ENCODE peak calls at places on chromosomes 5 and 9, in five cellular contexts. One of them, this sample, is unnamed.

GRCh38 chr9:33403941-33404781 is 1.8 kb upstream of the AQP7 start:
- DNase-seq in left lung: no peak
- DNase-seq in brain microvascular endothelial cell: no peak
- DNase-seq in endothelial cell: no peak
- DNase-seq in HFFc6: no peak
- DNase-seq in this sample: no peak

GRCh38 chr9:98222885-98223640 is 30.6 kb upstream of the CORO2A start:
- DNase-seq in left lung: no peak
- DNase-seq in HFFc6: peak; percentile 98
- DNase-seq in brain microvascular endothelial cell: peak; percentile 98
- DNase-seq in endothelial cell: no peak
- DNase-seq in this sample: no peak

GRCh38 chr5:147455321-147455720 is 54.5 kb downstream of the DPYSL3 start:
- DNase-seq in left lung: no peak
- DNase-seq in HFFc6: peak; percentile 39
- DNase-seq in brain microvascular endothelial cell: no peak
- DNase-seq in endothelial cell: no peak
- DNase-seq in this sample: no peak

GRCh38 chr5:98492258-98492657 is 281.2 kb upstream of the RGMB start:
- DNase-seq in brain microvascular endothelial cell: peak; percentile 40
- DNase-seq in endothelial cell: no peak
- DNase-seq in left lung: no peak
- DNase-seq in HFFc6: no peak
- DNase-seq in this sample: no peak

GRCh38 chr5:141858084-141858765 is 20.0 kb downstream of the PCDH1 start:
- DNase-seq in HFFc6: no peak
- DNase-seq in endothelial cell: no peak
- DNase-seq in left lung: no peak
- DNase-seq in brain microvascular endothelial cell: no peak
- DNase-seq in this sample: peak; percentile 43

GRCh38 chr9:114687034-114687433 is 5.0 kb upstream of the TEX48 start:
- DNase-seq in HFFc6: peak; percentile 24
- DNase-seq in brain microvascular endothelial cell: peak; percentile 9
- DNase-seq in endothelial cell: no peak
- DNase-seq in left lung: no peak
- DNase-seq in this sample: no peak

GRCh38 chr5:151890299-151890698 is 34.4 kb downstream of the GLRA1 start:
- DNase-seq in HFFc6: no peak
- DNase-seq in endothelial cell: no peak
- DNase-seq in brain microvascular endothelial cell: no peak
- DNase-seq in left lung: no peak
- DNase-seq in this sample: no peak

GRCh38 chr5:160395111-160395510 is 4.7 kb downstream of the FAM200C start:
- DNase-seq in endothelial cell: no peak
- DNase-seq in HFFc6: no peak
- DNase-seq in brain microvascular endothelial cell: no peak
- DNase-seq in left lung: no peak
- DNase-seq in this sample: no peak

GRCh38 chr9:70352356-70352755 is 62.1 kb downstream of the KLF9 start:
- DNase-seq in HFFc6: peak; percentile 23
- DNase-seq in left lung: no peak
- DNase-seq in endothelial cell: no peak
- DNase-seq in brain microvascular endothelial cell: peak; percentile 8
- DNase-seq in this sample: no peak

GRCh38 chr9:123234853-123235252 is 33.5 kb downstream of the STRBP start:
- DNase-seq in HFFc6: no peak
- DNase-seq in endothelial cell: no peak
- DNase-seq in left lung: no peak
- DNase-seq in brain microvascular endothelial cell: no peak
- DNase-seq in this sample: no peak

GRCh38 chr9:16191691-16192402 is 639.0 kb downstream of the CCDC171 start:
- DNase-seq in brain microvascular endothelial cell: peak; percentile 94
- DNase-seq in endothelial cell: peak; percentile 85
- DNase-seq in left lung: peak; percentile 88
- DNase-seq in HFFc6: peak; percentile 82
- DNase-seq in this sample: peak; percentile 83

GRCh38 chr9:18791074-18791473 is 241.9 kb downstream of the SAXO1 start:
- DNase-seq in endothelial cell: peak; percentile 73
- DNase-seq in brain microvascular endothelial cell: peak; percentile 44
- DNase-seq in HFFc6: no peak
- DNase-seq in left lung: no peak
- DNase-seq in this sample: peak; percentile 77

GRCh38 chr5:121053055-121053985 is 589.2 kb downstream of the PRR16 start:
- DNase-seq in left lung: no peak
- DNase-seq in endothelial cell: no peak
- DNase-seq in HFFc6: no peak
- DNase-seq in brain microvascular endothelial cell: no peak
- DNase-seq in this sample: no peak

GRCh38 chr5:135150767-135151166 is 116.7 kb upstream of the PITX1 start:
- DNase-seq in HFFc6: no peak
- DNase-seq in endothelial cell: no peak
- DNase-seq in left lung: no peak
- DNase-seq in brain microvascular endothelial cell: no peak
- DNase-seq in this sample: peak; percentile 62

GRCh38 chr5:173497685-173498084 is 118.8 kb downstream of the BOD1 start:
- DNase-seq in left lung: peak; percentile 71
- DNase-seq in HFFc6: no peak
- DNase-seq in endothelial cell: no peak
- DNase-seq in brain microvascular endothelial cell: no peak
- DNase-seq in this sample: no peak

GRCh38 chr9:133029994-133030316 is 842 bp upstream of the GTF3C5 start:
- DNase-seq in left lung: no peak
- DNase-seq in endothelial cell: no peak
- DNase-seq in HFFc6: no peak
- DNase-seq in brain microvascular endothelial cell: no peak
- DNase-seq in this sample: no peak

GRCh38 chr9:5895782-5896181 is 5.1 kb downstream of the MLANA start:
- DNase-seq in endothelial cell: no peak
- DNase-seq in HFFc6: no peak
- DNase-seq in left lung: no peak
- DNase-seq in brain microvascular endothelial cell: no peak
- DNase-seq in this sample: no peak

GRCh38 chr5:540215-541147 is 16.2 kb upstream of the SLC9A3 start:
- DNase-seq in left lung: peak; percentile 68
- DNase-seq in endothelial cell: no peak
- DNase-seq in HFFc6: no peak
- DNase-seq in brain microvascular endothelial cell: no peak
- DNase-seq in this sample: no peak

GRCh38 chr9:94855919-94856318 is 129.4 kb downstream of the AOPEP start:
- DNase-seq in HFFc6: no peak
- DNase-seq in left lung: no peak
- DNase-seq in endothelial cell: no peak
- DNase-seq in brain microvascular endothelial cell: no peak
- DNase-seq in this sample: no peak

GRCh38 chr5:31954091-31954490 is 220.0 kb downstream of the GOLPH3 start:
- DNase-seq in endothelial cell: no peak
- DNase-seq in HFFc6: no peak
- DNase-seq in brain microvascular endothelial cell: no peak
- DNase-seq in left lung: no peak
- DNase-seq in this sample: no peak

GRCh38 chr5:1736889-1737711 is 62.5 kb downstream of the MRPL36 start:
- DNase-seq in brain microvascular endothelial cell: no peak
- DNase-seq in endothelial cell: peak; percentile 14
- DNase-seq in left lung: peak; percentile 67
- DNase-seq in HFFc6: no peak
- DNase-seq in this sample: no peak

GRCh38 chr5:67215592-67216471 is 19.2 kb upstream of the CD180 start:
- DNase-seq in HFFc6: peak; percentile 18
- DNase-seq in brain microvascular endothelial cell: peak; percentile 28
- DNase-seq in endothelial cell: peak; percentile 8
- DNase-seq in left lung: peak; percentile 88
- DNase-seq in this sample: no peak

GRCh38 chr5:179354305-179354882 is 9.1 kb upstream of the ADAMTS2 start:
- DNase-seq in left lung: peak; percentile 75
- DNase-seq in endothelial cell: no peak
- DNase-seq in HFFc6: no peak
- DNase-seq in brain microvascular endothelial cell: no peak
- DNase-seq in this sample: no peak

GRCh38 chr9:129242971-129243561 is 65.0 kb upstream of the IER5L start:
- DNase-seq in brain microvascular endothelial cell: no peak
- DNase-seq in left lung: no peak
- DNase-seq in endothelial cell: no peak
- DNase-seq in HFFc6: peak; percentile 36
- DNase-seq in this sample: peak; percentile 41

GRCh38 chr9:70255521-70255920 is 3.3 kb upstream of the SMC5 start:
- DNase-seq in HFFc6: no peak
- DNase-seq in brain microvascular endothelial cell: no peak
- DNase-seq in left lung: no peak
- DNase-seq in endothelial cell: no peak
- DNase-seq in this sample: no peak

GRCh38 chr9:95261890-95262289 is 55.6 kb downstream of the FANCC start:
- DNase-seq in brain microvascular endothelial cell: peak; percentile 66
- DNase-seq in HFFc6: no peak
- DNase-seq in left lung: no peak
- DNase-seq in endothelial cell: no peak
- DNase-seq in this sample: no peak

GRCh38 chr9:95003694-95004451 is 277.4 kb downstream of the AOPEP start:
- DNase-seq in HFFc6: peak; percentile 50
- DNase-seq in endothelial cell: peak; percentile 53
- DNase-seq in left lung: peak; percentile 83
- DNase-seq in brain microvascular endothelial cell: peak; percentile 63
- DNase-seq in this sample: peak; percentile 76

GRCh38 chr5:68261174-68262021 is 45.8 kb downstream of the PIK3R1 start:
- DNase-seq in HFFc6: peak; percentile 41
- DNase-seq in left lung: no peak
- DNase-seq in brain microvascular endothelial cell: no peak
- DNase-seq in endothelial cell: no peak
- DNase-seq in this sample: no peak

GRCh38 chr5:134397196-134397595 is 14.5 kb downstream of the CDKN2AIPNL start:
- DNase-seq in brain microvascular endothelial cell: no peak
- DNase-seq in left lung: no peak
- DNase-seq in HFFc6: no peak
- DNase-seq in endothelial cell: no peak
- DNase-seq in this sample: no peak

GRCh38 chr5:71783891-71784290 is 64.8 kb downstream of the CARTPT start:
- DNase-seq in HFFc6: no peak
- DNase-seq in endothelial cell: no peak
- DNase-seq in left lung: no peak
- DNase-seq in brain microvascular endothelial cell: no peak
- DNase-seq in this sample: no peak

GRCh38 chr5:71786337-71787060 is 67.4 kb downstream of the CARTPT start:
- DNase-seq in endothelial cell: no peak
- DNase-seq in brain microvascular endothelial cell: no peak
- DNase-seq in HFFc6: no peak
- DNase-seq in left lung: no peak
- DNase-seq in this sample: no peak

GRCh38 chr5:71780597-71780996 is 61.5 kb downstream of the CARTPT start:
- DNase-seq in HFFc6: no peak
- DNase-seq in brain microvascular endothelial cell: no peak
- DNase-seq in endothelial cell: no peak
- DNase-seq in left lung: no peak
- DNase-seq in this sample: no peak

GRCh38 chr5:71782393-71782770 is 63.3 kb downstream of the CARTPT start:
- DNase-seq in endothelial cell: no peak
- DNase-seq in HFFc6: no peak
- DNase-seq in left lung: no peak
- DNase-seq in brain microvascular endothelial cell: no peak
- DNase-seq in this sample: no peak

GRCh38 chr5:71782771-71783770 is 64.0 kb downstream of the CARTPT start:
- DNase-seq in left lung: no peak
- DNase-seq in brain microvascular endothelial cell: peak; percentile 81
- DNase-seq in HFFc6: peak; percentile 65
- DNase-seq in endothelial cell: peak; percentile 83
- DNase-seq in this sample: peak; percentile 91
- TF ChIP-seq CTCF in left lung: peak; percentile 31
- TF ChIP-seq CTCF in brain microvascular endothelial cell: peak; percentile 88
- TF ChIP-seq CTCF in HFFc6: peak; percentile 93
- TF ChIP-seq CTCF in endothelial cell: peak; percentile 81
- TF ChIP-seq CTCF in this sample: peak; percentile 73

DNA sequence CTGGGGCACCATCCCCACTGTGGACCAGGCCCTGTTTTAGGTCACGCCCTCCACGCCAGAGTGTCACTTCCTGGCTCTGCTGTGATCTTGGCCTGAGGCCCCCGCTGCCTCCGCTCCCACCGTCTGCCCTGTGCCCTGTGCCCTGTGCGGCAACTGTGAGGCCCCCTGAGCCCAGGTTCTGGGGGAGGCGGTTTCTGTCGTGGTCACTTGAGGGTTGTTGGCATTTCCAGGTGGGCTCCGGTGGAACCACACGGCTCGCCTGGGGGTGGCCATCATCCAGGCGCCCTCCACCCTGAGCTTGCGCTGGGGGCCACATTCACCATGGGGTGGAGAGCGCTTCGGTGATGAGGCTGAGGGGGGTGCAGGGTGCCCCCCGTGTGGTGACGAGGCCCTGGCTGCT is 6.6 kb downstream of the DPP7 start:
- DNase-seq in left lung: peak; percentile 62
- DNase-seq in endothelial cell: no peak
- DNase-seq in brain microvascular endothelial cell: no peak
- DNase-seq in HFFc6: no peak
- DNase-seq in this sample: no peak
- TF ChIP-seq CTCF in left lung: no peak
- TF ChIP-seq CTCF in endothelial cell: no peak
- TF ChIP-seq CTCF in brain microvascular endothelial cell: no peak
- TF ChIP-seq CTCF in HFFc6: no peak
- TF ChIP-seq CTCF in this sample: no peak

DNA sequence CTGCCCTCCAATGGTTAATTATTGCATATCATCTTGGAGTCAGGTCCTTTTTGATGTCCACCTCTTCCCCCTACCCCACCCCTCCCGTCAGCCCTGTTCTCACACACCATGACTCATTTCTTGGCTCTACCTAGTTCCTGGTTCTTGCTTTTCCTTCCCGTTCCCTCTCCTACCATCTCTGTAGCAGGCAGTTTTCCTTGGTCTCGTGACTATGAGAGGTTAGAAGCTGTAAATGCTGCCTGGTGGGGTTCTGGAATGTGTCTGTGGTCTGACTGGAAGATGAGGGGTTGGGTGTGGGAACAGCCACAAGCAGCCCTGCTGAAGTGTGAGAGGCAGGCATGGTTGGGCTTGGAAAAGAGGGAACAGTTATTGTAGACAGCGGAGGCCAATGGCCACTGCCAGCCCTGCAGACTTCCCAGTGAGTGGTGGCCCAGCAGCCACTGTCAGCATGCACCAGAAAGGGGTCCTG is 18.2 kb downstream of the SLC22A5 start:
- DNase-seq in brain microvascular endothelial cell: peak; percentile 94
- DNase-seq in HFFc6: peak; percentile 96
- DNase-seq in endothelial cell: no peak
- DNase-seq in left lung: no peak
- DNase-seq in this sample: no peak
- TF ChIP-seq CTCF in brain microvascular endothelial cell: no peak
- TF ChIP-seq CTCF in HFFc6: no peak
- TF ChIP-seq CTCF in endothelial cell: no peak
- TF ChIP-seq CTCF in left lung: no peak
- TF ChIP-seq CTCF in this sample: no peak

DNA sequence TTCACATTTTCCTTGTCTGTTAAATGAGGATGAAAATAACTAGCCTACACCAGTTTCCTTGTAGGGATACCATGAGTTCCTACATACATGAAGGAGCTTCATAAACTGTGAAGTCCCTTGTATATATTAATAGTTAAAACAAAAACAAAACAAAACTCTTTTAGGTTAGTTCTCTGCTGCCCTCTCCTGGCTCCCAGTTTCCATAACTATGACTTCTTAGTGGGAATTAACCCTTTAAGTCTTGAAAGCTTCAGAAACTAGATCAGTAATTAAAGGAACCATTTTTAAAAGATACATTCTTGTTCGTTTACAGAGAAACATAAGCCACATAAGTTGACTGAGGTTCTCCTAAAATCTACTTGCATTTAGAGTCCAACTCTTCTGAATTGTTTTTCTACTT is 500.0 kb upstream of the C9orf72 start:
- DNase-seq in endothelial cell: peak; percentile 45
- DNase-seq in brain microvascular endothelial cell: peak; percentile 63
- DNase-seq in HFFc6: no peak
- DNase-seq in left lung: no peak
- DNase-seq in this sample: peak; percentile 48
- TF ChIP-seq CTCF in endothelial cell: peak; percentile 66
- TF ChIP-seq CTCF in brain microvascular endothelial cell: peak; percentile 63
- TF ChIP-seq CTCF in HFFc6: peak; percentile 48
- TF ChIP-seq CTCF in left lung: peak; percentile 43
- TF ChIP-seq CTCF in this sample: peak; percentile 22

This sample was measured in WERI-Rb-1.